ENCODE peak calls at places on chromosomes 4 and X, in seven cellular contexts. V is GM23248, O is ovary, S is A549, K is psoas muscle, X is heart left ventricle, B is kidney. Q is an unnamed sample. For H3K4me1, the result is how much of the 10 kb centered on the place peaks cover.

GRCh38 chr4:2006367-2006766 is 2.4 kb downstream of the NELFA start:
- DNase-seq in V (no peak), B (no peak), K (no peak), X (no peak), S (no peak), O (no peak), Q (no peak)

GRCh38 chr4:125368684-125369083 is 53.9 kb downstream of the FAT4 start:
- DNase-seq in B (no peak), K (no peak), S (no peak), O (no peak), X (no peak), V (peak), Q (no peak)

GRCh38 chrX:55715847-55716246 is 1.7 kb upstream of the RRAGB start:
- DNase-seq in O (no peak), S (no peak), X (no peak), B (peak), K (no peak), V (no peak), Q (no peak)

GRCh38 chr4:39151120-39151713 is 31.1 kb upstream of the WDR19 start:
- DNase-seq in B (no peak), V (peak), O (no peak), K (no peak), S (no peak), X (no peak), Q (no peak)

GRCh38 chr4:89134775-89135319 is 23.5 kb downstream of the TIGD2 start:
- DNase-seq in S (no peak), V (peak), K (no peak), B (no peak), X (peak), O (no peak), Q (no peak)

GRCh38 chrX:119734897-119735339 is 23.5 kb upstream of the SOWAHD start:
- DNase-seq in B (peak), V (peak), X (peak), K (peak), O (no peak), S (no peak), Q (peak)

GRCh38 chr4:68466185-68466584 is 18.9 kb downstream of the TMPRSS11E start:
- DNase-seq in S (no peak), K (no peak), X (no peak), V (peak), O (no peak), B (no peak), Q (no peak)

GRCh38 chr4:38723114-38723513 is 59.1 kb downstream of the KLF3 start:
- DNase-seq in V (no peak), X (no peak), B (no peak), K (no peak), S (no peak), O (no peak), Q (no peak)

GRCh38 chr4:102344520-102344954 is 745 bp downstream of the SLC39A8 start:
- DNase-seq in O (peak), B (peak), S (peak), V (peak), K (peak), X (peak), Q (peak)

GRCh38 chr4:145933134-145933533 is 5.5 kb downstream of the ZNF827 start:
- DNase-seq in S (no peak), B (no peak), X (no peak), K (no peak), V (peak), O (no peak), Q (no peak)

GRCh38 chrX:70979136-70979762 is 48.4 kb upstream of the SLC7A3 start:
- DNase-seq in B (no peak), X (no peak), O (no peak), V (peak), S (peak), K (no peak), Q (no peak)

GRCh38 chr4:90745176-90745575 is 618.0 kb downstream of the CCSER1 start:
- DNase-seq in O (no peak), S (peak), V (no peak), B (no peak), X (no peak), K (no peak), Q (no peak)

GRCh38 chr4:26937136-26937535 is 76.5 kb downstream of the STIM2 start:
- DNase-seq in V (no peak), O (no peak), X (no peak), S (no peak), K (no peak), B (no peak), Q (no peak)

GRCh38 chrX:94057385-94057784 is 383.4 kb downstream of the FAM133A start:
- DNase-seq in V (peak), S (no peak), B (no peak), K (no peak), X (no peak), O (no peak), Q (no peak)

GRCh38 chrX:154327026-154327820 is 31.6 kb downstream of the TKTL1 start:
- DNase-seq in K (no peak), V (peak), O (no peak), S (no peak), B (no peak), X (no peak), Q (no peak)

GRCh38 chrX:136271300-136271699 is 20.1 kb upstream of the MAP7D3 start:
- DNase-seq in B (no peak), O (no peak), X (no peak), V (no peak), K (no peak), S (no peak), Q (no peak)

GRCh38 chr4:38529189-38530115 is 134.5 kb upstream of the KLF3 start:
- DNase-seq in O (no peak), K (no peak), X (peak), V (no peak), S (no peak), B (peak), Q (peak)

GRCh38 chr4:85932371-85933305 is 427.2 kb downstream of the MAPK10 start:
- DNase-seq in X (no peak), S (no peak), B (peak), V (no peak), O (no peak), K (no peak), Q (no peak)

GRCh38 chrX:16589211-16589610 is 60.7 kb upstream of the S100G start:
- DNase-seq in K (no peak), B (no peak), O (no peak), X (no peak), V (peak), S (no peak), Q (no peak)

GRCh38 chr4:140497776-140498636 is at the start of gene MGAT4D:
- DNase-seq in X (no peak), S (no peak), V (peak), K (no peak), O (no peak), B (no peak), Q (no peak)

GRCh38 chr4:156193800-156194199 is 240.1 kb upstream of the CTSO start:
- DNase-seq in O (no peak), S (no peak), K (no peak), B (no peak), V (no peak), X (no peak), Q (no peak)

GRCh38 chrX:15202458-15203177 is 67.3 kb downstream of the ASB9 start:
- DNase-seq in S (no peak), X (no peak), O (no peak), K (no peak), B (no peak), V (peak), Q (no peak)

GRCh38 chr4:95929448-95930064 is 89.7 kb downstream of the PDHA2 start:
- DNase-seq in V (no peak), B (no peak), O (no peak), X (no peak), S (no peak), K (no peak), Q (no peak)

GRCh38 chr4:19038231-19038630 is 1016.7 kb upstream of the LCORL start:
- DNase-seq in O (no peak), B (no peak), X (no peak), S (no peak), K (no peak), V (no peak), Q (no peak)

GRCh38 chr4:91826186-91826585 is 477.6 kb upstream of the GRID2 start:
- DNase-seq in S (no peak), K (no peak), B (no peak), V (no peak), X (no peak), O (no peak), Q (no peak)

GRCh38 chr4:76736434-76736833 is 161.5 kb downstream of the SOWAHB start:
- DNase-seq in X (no peak), B (no peak), O (no peak), S (no peak), V (peak), K (no peak), Q (no peak)

GRCh38 chr4:25299476-25300203 is 12.9 kb upstream of the ZCCHC4 start:
- DNase-seq in K (no peak), S (no peak), B (no peak), O (no peak), X (no peak), V (no peak), Q (no peak)

GRCh38 chr4:39046243-39046642 is 14.0 kb upstream of the TMEM156 start:
- DNase-seq in K (no peak), S (no peak), B (no peak), O (no peak), V (peak), X (no peak), Q (no peak)

GRCh38 chr4:38980903-38981676 is 51.1 kb downstream of the TMEM156 start:
- DNase-seq in V (peak), K (no peak), S (no peak), B (no peak), O (no peak), X (no peak), Q (no peak)

GRCh38 chr4:89995824-89996223 is 101.2 kb downstream of the MMRN1 start:
- DNase-seq in X (no peak), B (no peak), K (no peak), S (no peak), O (no peak), V (no peak), Q (no peak)

GRCh38 chr4:76634239-76634638 is 199.2 kb downstream of the SHROOM3 start:
- DNase-seq in S (no peak), B (no peak), K (no peak), X (no peak), V (peak), O (no peak), Q (no peak)

GRCh38 chr4:137597751-137598493 is 65.6 kb upstream of the PCDH18 start:
- DNase-seq in B (no peak), K (no peak), V (no peak), S (no peak), O (no peak), X (no peak), Q (no peak)

GRCh38 chrX:152157042-152157441 is 18.7 kb upstream of the MAGEA10 start:
- DNase-seq in S (no peak), V (no peak), O (no peak), X (no peak), B (no peak), K (no peak), Q (no peak)

GRCh38 chrX:65706041-65706828 is 38.8 kb downstream of the MSN start:
- DNase-seq in K (peak), V (peak), B (no peak), S (peak), X (peak), O (no peak), Q (peak)

GRCh38 chr4:139736661-139737060 is 71.0 kb downstream of the MGST2 start:
- DNase-seq in K (no peak), B (no peak), V (peak), X (no peak), O (no peak), S (no peak), Q (no peak)

GRCh38 chr4:37389967-37390580 is 145.5 kb downstream of the NWD2 start:
- DNase-seq in V (peak), B (no peak), O (no peak), K (no peak), S (peak), X (no peak), Q (no peak)

GRCh38 chr4:171142639-171143038 is 670.6 kb upstream of the GALNTL6 start:
- DNase-seq in O (no peak), K (no peak), S (no peak), X (no peak), V (no peak), B (no peak), Q (no peak)

GRCh38 chrX:145190801-145191389 is 56.4 kb upstream of the SPANXN1 start:
- DNase-seq in B (no peak), K (no peak), X (no peak), S (no peak), V (peak), O (no peak), Q (no peak)

GRCh38 chrX:56789518-56790070 is 60.6 kb downstream of the NBDY start:
- DNase-seq in S (no peak), K (no peak), X (no peak), V (no peak), O (no peak), B (peak), Q (no peak)

DNA sequence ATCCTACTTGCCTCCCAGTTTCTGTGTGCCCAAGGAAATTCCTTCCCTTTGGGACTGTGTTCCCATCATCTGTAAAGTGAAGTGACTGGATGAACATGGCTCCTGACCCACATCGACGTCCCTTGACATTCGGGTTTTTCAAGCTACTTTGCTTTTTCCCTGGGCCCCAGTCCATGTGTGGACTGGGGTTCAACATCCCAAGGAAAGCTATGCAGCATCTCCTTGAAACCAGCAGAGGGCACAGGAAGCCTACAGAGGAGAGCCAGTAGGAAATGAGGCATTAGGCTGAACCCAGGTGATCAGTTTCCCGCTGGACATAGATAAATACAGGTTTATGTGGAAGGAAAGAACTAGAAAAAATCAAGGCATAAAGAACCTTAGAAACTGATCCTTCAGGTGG is 145.1 kb upstream of the ARHGEF9 start:
- DNase-seq in X (no peak), B (no peak), V (peak), O (no peak), S (no peak), K (no peak), Q (no peak)
- H3K27ac ChIP-seq in X (no peak), B (no peak), V (no peak), O (no peak), S (no peak), K (no peak), Q (no peak)

DNA sequence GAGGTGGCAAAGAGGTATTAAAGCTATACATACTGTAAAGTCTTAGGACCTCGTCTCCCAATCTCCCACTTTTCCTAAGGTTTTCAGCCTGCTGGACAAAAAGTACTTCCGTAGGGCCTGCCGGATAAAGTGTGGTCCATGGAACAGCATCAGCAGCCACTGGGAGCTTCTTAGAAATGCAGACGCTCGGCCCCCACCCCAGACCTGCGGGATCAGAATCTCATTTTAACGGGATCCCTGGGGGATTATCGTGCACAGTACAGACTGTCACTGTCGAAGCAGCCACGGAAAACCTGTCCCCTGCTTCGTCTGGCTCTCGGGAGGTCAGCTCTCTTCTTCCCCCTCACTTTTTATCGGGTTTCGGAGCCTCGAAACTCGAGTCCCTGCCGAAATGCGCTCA is 802 bp downstream of the ADGRG2 start:
- DNase-seq in B (no peak), V (no peak), S (no peak), K (no peak), X (no peak), O (no peak), Q (no peak)
- H3K4me3 ChIP-seq in B (no peak), V (no peak), S (peak), K (peak), X (peak), O (no peak), Q (peak)

GRCh38 chr4:81562093-81562492 is 90.4 kb upstream of the RASGEF1B start:
- DNase-seq in X (no peak), K (no peak), B (no peak), S (no peak), V (no peak), O (no peak), Q (no peak)
- H3K4me1 ChIP-seq in X (under half), K (under half), B (under half), S (under half), V (under half), O (under half), Q (under half)

DNA sequence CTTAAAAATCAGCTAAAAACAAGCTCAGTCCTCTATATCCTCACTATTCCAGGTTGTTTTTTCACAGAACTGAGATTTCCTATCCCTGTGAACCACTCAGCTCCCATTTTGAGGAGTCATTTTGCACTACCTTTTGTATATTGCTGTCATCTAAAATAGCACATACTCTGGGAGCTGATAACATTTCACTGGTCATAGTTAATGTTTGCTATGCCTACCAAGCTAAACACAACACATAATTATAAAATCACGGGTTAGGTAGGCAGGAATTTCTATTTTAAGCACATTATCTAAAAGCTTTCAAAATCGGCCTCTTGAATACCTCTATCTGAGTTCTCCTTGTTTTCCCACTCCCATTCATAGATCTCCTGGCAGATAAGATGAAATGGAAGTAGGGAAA is 882.0 kb upstream of the INTU start:
- DNase-seq in S (no peak), X (no peak), B (no peak), V (no peak), O (no peak), K (no peak), Q (no peak)
- H3K27ac ChIP-seq in S (no peak), X (peak), B (no peak), V (no peak), O (no peak), K (no peak), Q (peak)

GRCh38 chrX:12967711-12968465 is 7.0 kb upstream of the TMSB4X start:
- DNase-seq in V (no peak), X (no peak), B (no peak), O (no peak), K (no peak), S (no peak), Q (no peak)
- H3K4me3 ChIP-seq in V (no peak), X (no peak), B (no peak), O (no peak), K (no peak), S (no peak), Q (no peak)